ENCODE peak calls at places on chromosomes 2 and 18, in nine cellular contexts. A, R, M, E, T, L, I, B and C are unnamed samples.

GRCh38 chr2:130337735-130338325 is 4.9 kb upstream of the IMP4 start:
- DNase-seq in A (no peak), E (no peak), B (no peak), L (peak; percentile 73), M (peak; percentile 61), T (no peak), R (peak; percentile 72), I (no peak), C (no peak)

GRCh38 chr2:194545978-194546377 is 1111.0 kb upstream of the SLC39A10 start:
- DNase-seq in R (peak; percentile 7), A (no peak), B (no peak), L (no peak), E (no peak), M (no peak), I (no peak), T (no peak), C (no peak)

GRCh38 chr2:161606327-161606726 is 17.9 kb upstream of the SLC4A10 start:
- DNase-seq in L (no peak), R (no peak), A (no peak), B (no peak), I (no peak), M (no peak), E (no peak), T (no peak), C (no peak)

GRCh38 chr18:54983041-54983686 is 23.9 kb upstream of the CCDC68 start:
- DNase-seq in I (no peak), T (no peak), M (peak; percentile 44), A (no peak), L (peak; percentile 37), B (peak; percentile 64), R (peak; percentile 84), E (no peak), C (no peak)

GRCh38 chr2:31267437-31268120 is 33.6 kb downstream of the EHD3 start:
- DNase-seq in T (no peak), A (no peak), I (no peak), E (no peak), M (no peak), R (no peak), B (no peak), L (no peak), C (no peak)

GRCh38 chr2:134919360-134920210 is 963 bp downstream of the CCNT2 start:
- DNase-seq in I (no peak), B (no peak), T (no peak), E (no peak), M (no peak), L (no peak), R (peak; percentile 36), A (peak; percentile 22), C (no peak)

GRCh38 chr2:60318544-60318943 is 234.9 kb downstream of the BCL11A start:
- DNase-seq in E (no peak), B (no peak), A (no peak), M (no peak), L (no peak), I (no peak), R (no peak), T (no peak), C (no peak)

GRCh38 chr18:12507007-12507406 is 99.3 kb downstream of the PRELID3A start:
- DNase-seq in A (no peak), B (no peak), L (no peak), R (no peak), M (no peak), I (no peak), T (no peak), E (no peak), C (no peak)

GRCh38 chr2:239932881-239933735 is 92.0 kb downstream of the NDUFA10 start:
- DNase-seq in L (no peak), I (peak; percentile 52), A (no peak), B (no peak), T (peak; percentile 5), E (peak; percentile 54), M (no peak), R (no peak), C (peak; percentile 38)

GRCh38 chr2:8573234-8573941 is 108.5 kb upstream of the ID2 start:
- DNase-seq in R (no peak), A (no peak), B (no peak), L (no peak), T (no peak), M (no peak), I (peak; percentile 70), E (no peak), C (no peak)

GRCh38 chr2:216991563-216991962 is 131.7 kb upstream of the TNP1 start:
- DNase-seq in M (peak; percentile 1), B (no peak), R (peak; percentile 65), E (peak; percentile 63), T (peak; percentile 78), L (no peak), A (no peak), I (no peak), C (peak; percentile 71)

GRCh38 chr2:68127358-68128242 is 30.1 kb upstream of the PNO1 start:
- DNase-seq in I (no peak), A (no peak), R (no peak), L (no peak), B (no peak), E (no peak), T (no peak), M (no peak), C (no peak)

GRCh38 chr2:191171708-191172355 is 21.0 kb upstream of the STAT4 start:
- DNase-seq in T (no peak), R (peak; percentile 90), L (peak; percentile 81), B (peak; percentile 97), A (no peak), E (no peak), M (peak; percentile 94), I (no peak), C (no peak)

GRCh38 chr18:62523631-62524442 is 1.0 kb downstream of the ZCCHC2 start:
- DNase-seq in I (peak; percentile 76), L (no peak), B (no peak), T (peak; percentile 54), A (peak; percentile 34), M (peak; percentile 50), R (peak; percentile 49), E (peak; percentile 90), C (peak; percentile 84)

DNA sequence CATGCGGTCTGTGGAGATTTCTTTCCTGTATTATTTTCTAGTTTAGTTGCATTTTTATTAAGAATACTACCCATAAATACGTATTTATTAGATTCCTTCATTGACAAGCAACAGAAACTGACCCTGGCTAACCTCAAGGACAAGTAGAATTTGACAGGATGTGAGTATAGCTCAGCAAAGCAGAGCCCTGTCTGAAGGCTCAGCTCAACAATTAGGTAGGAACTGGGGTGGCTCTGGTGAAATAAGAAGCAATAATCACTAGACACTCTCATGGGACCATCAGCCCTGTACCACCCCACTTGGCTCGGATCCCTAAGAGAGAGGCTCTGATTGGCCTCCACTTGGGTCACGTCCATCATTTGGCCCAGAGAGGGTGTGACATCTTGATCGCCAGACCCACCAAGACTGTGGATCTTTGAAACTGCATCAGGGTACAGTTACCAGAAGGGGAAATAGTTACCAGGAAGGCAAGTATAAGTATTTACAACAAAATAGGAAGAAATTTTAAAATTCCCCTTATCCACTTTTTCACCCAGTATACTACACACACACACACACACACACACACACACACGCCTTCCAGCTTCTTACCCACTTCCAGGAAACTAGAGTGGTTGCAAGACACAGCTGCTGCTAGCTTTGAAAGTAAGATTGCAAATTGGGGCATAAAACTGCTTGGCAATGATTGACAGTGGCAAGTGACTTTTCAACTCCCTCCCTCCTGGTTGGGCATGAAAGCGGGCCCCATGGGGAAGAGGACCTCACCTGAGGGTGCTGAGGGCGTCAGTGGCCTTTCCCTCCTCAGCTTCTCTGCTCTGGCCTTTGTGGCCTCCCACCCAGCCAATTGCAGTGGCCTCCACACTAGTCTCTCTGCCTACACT is 41.8 kb downstream of the KCTD18 start:
- DNase-seq in R (no peak), E (no peak), I (no peak), A (no peak), M (no peak), L (no peak), B (no peak), T (no peak), C (no peak)
- H3K4me3 ChIP-seq in R (no peak overlapping the region), E (no peak overlapping the region), I (no peak overlapping the region), A (no peak overlapping the region), M (no peak overlapping the region), L (no peak overlapping the region), B (no peak overlapping the region), T (no peak overlapping the region), C (no peak overlapping the region)

GRCh38 chr2:55888941-55889340 is 34.6 kb downstream of the EFEMP1 start:
- DNase-seq in T (no peak), A (no peak), L (no peak), B (no peak), I (no peak), E (no peak), M (no peak), R (no peak), C (peak; percentile 79)
- H3K4me3 ChIP-seq in T (no peak overlapping the region), A (no peak overlapping the region), L (no peak overlapping the region), B (no peak overlapping the region), I (no peak overlapping the region), E (no peak overlapping the region), M (no peak overlapping the region), R (no peak overlapping the region), C (no peak overlapping the region)

GRCh38 chr2:102143450-102143985 is 972 bp downstream of the IL1R1 start:
- DNase-seq in T (peak; percentile 31), M (peak; percentile 42), L (no peak), I (no peak), A (no peak), B (no peak), E (peak; percentile 84), R (peak; percentile 60), C (peak; percentile 48)

GRCh38 chr2:102147935-102148334 is 5.4 kb downstream of the IL1R1 start:
- DNase-seq in E (no peak), M (no peak), B (no peak), R (no peak), A (no peak), T (no peak), I (no peak), L (no peak), C (no peak)

GRCh38 chr2:102144128-102144527 is 1.6 kb downstream of the IL1R1 start:
- DNase-seq in E (no peak), M (peak; percentile 34), A (no peak), B (no peak), T (no peak), R (peak; percentile 78), I (no peak), L (no peak), C (no peak)

GRCh38 chr2:102145107-102145506 is 2.6 kb downstream of the IL1R1 start:
- DNase-seq in T (no peak), L (no peak), B (no peak), I (no peak), E (no peak), M (no peak), R (no peak), A (no peak), C (no peak)

DNA sequence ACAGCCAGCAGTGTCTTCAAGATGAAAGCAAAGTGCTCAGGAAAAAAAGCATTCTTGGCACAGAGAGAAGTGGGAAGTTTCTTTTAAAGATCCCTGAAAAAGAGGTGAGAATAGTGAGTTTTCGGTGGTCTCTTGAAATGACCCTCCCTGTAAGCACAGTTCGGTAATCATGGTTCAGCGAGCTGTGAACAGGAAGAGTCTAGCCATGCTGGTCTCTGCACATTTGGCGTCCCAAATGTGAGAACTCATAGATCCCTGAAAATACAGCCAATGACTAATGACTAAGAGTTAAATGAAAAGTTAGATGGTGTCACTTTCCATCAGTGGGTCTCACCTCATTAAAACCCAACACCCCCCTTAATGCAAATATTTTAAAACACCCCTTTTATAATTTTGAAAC is 3.4 kb downstream of the IL1R1 start:
- DNase-seq in M (no peak), T (no peak), R (no peak), E (no peak), B (no peak), A (no peak), L (no peak), I (no peak), C (no peak)
- H3K4me3 ChIP-seq in M (no peak overlapping the region), T (no peak overlapping the region), R (no peak overlapping the region), E (no peak overlapping the region), B (no peak overlapping the region), A (no peak overlapping the region), L (no peak overlapping the region), I (peak overlapping the region; percentile 93), C (no peak overlapping the region)

GRCh38 chr2:24402242-24403092 is 42.1 kb upstream of the ITSN2 start:
- DNase-seq in R (no peak), M (no peak), E (no peak), B (no peak), T (no peak), L (no peak), I (no peak), A (no peak), C (no peak)
- H3K4me3 ChIP-seq in R (no peak overlapping the region), M (peak overlapping the region; percentile 24), E (no peak overlapping the region), B (no peak overlapping the region), T (peak overlapping the region; percentile 35), L (peak overlapping the region; percentile 44), I (peak overlapping the region; percentile 66), A (no peak overlapping the region), C (no peak overlapping the region)